ENCODE peak calls at places on chromosomes 6 and 20, in five cellular contexts. One of them, this sample, is unnamed.

GRCh38 chr6:6052216-6052615 is 45.5 kb upstream of the NRN1 start:
- DNase-seq in AG08395: no peak
- DNase-seq in activated CD8-positive, alpha-beta memory T cell treated with anti-CD3 and anti-CD28 coated beads, Interleukin-2, amount 50 U/mL, for 48 hours: no peak
- DNase-seq in neural crest cell: no peak
- DNase-seq in heart right ventricle: no peak
- DNase-seq in this sample: no peak

GRCh38 chr6:36444470-36444869 is 1.7 kb downstream of the KCTD20 start:
- DNase-seq in activated CD8-positive, alpha-beta memory T cell treated with anti-CD3 and anti-CD28 coated beads, Interleukin-2, amount 50 U/mL, for 48 hours: no peak
- DNase-seq in AG08395: no peak
- DNase-seq in neural crest cell: no peak
- DNase-seq in heart right ventricle: no peak
- DNase-seq in this sample: no peak

GRCh38 chr6:144006731-144007454 is 1.2 kb downstream of the PLAGL1 start:
- DNase-seq in neural crest cell: no peak
- DNase-seq in AG08395: peak
- DNase-seq in activated CD8-positive, alpha-beta memory T cell treated with anti-CD3 and anti-CD28 coated beads, Interleukin-2, amount 50 U/mL, for 48 hours: no peak
- DNase-seq in heart right ventricle: no peak
- DNase-seq in this sample: no peak

GRCh38 chr6:107304421-107305025 is 154.8 kb downstream of the PDSS2 start:
- DNase-seq in neural crest cell: no peak
- DNase-seq in heart right ventricle: no peak
- DNase-seq in activated CD8-positive, alpha-beta memory T cell treated with anti-CD3 and anti-CD28 coated beads, Interleukin-2, amount 50 U/mL, for 48 hours: peak
- DNase-seq in AG08395: no peak
- DNase-seq in this sample: no peak

GRCh38 chr6:28134015-28134414 is 7.7 kb upstream of the ZKSCAN8 start:
- DNase-seq in activated CD8-positive, alpha-beta memory T cell treated with anti-CD3 and anti-CD28 coated beads, Interleukin-2, amount 50 U/mL, for 48 hours: no peak
- DNase-seq in AG08395: peak
- DNase-seq in heart right ventricle: no peak
- DNase-seq in neural crest cell: peak
- DNase-seq in this sample: peak

GRCh38 chr20:46757754-46758678 is 48.6 kb downstream of the SLC2A10 start:
- DNase-seq in AG08395: peak
- DNase-seq in activated CD8-positive, alpha-beta memory T cell treated with anti-CD3 and anti-CD28 coated beads, Interleukin-2, amount 50 U/mL, for 48 hours: peak
- DNase-seq in heart right ventricle: peak
- DNase-seq in neural crest cell: peak
- DNase-seq in this sample: peak

GRCh38 chr6:53746442-53747103 is 48.2 kb upstream of the LRRC1 start:
- DNase-seq in neural crest cell: no peak
- DNase-seq in heart right ventricle: no peak
- DNase-seq in activated CD8-positive, alpha-beta memory T cell treated with anti-CD3 and anti-CD28 coated beads, Interleukin-2, amount 50 U/mL, for 48 hours: no peak
- DNase-seq in AG08395: no peak
- DNase-seq in this sample: no peak

GRCh38 chr6:21999012-21999528 is 297.8 kb downstream of the PRL start:
- DNase-seq in activated CD8-positive, alpha-beta memory T cell treated with anti-CD3 and anti-CD28 coated beads, Interleukin-2, amount 50 U/mL, for 48 hours: no peak
- DNase-seq in AG08395: peak
- DNase-seq in heart right ventricle: no peak
- DNase-seq in neural crest cell: no peak
- DNase-seq in this sample: no peak

GRCh38 chr20:59992531-59992930 is 34.3 kb downstream of the CDH26 start:
- DNase-seq in neural crest cell: no peak
- DNase-seq in AG08395: no peak
- DNase-seq in heart right ventricle: no peak
- DNase-seq in activated CD8-positive, alpha-beta memory T cell treated with anti-CD3 and anti-CD28 coated beads, Interleukin-2, amount 50 U/mL, for 48 hours: no peak
- DNase-seq in this sample: peak

GRCh38 chr6:138424004-138424904 is 20.2 kb downstream of the HEBP2 start:
- DNase-seq in AG08395: no peak
- DNase-seq in neural crest cell: no peak
- DNase-seq in heart right ventricle: no peak
- DNase-seq in activated CD8-positive, alpha-beta memory T cell treated with anti-CD3 and anti-CD28 coated beads, Interleukin-2, amount 50 U/mL, for 48 hours: no peak
- DNase-seq in this sample: no peak

GRCh38 chr6:79230149-79230548 is 4.3 kb downstream of the HMGN3 start:
- DNase-seq in heart right ventricle: no peak
- DNase-seq in neural crest cell: no peak
- DNase-seq in activated CD8-positive, alpha-beta memory T cell treated with anti-CD3 and anti-CD28 coated beads, Interleukin-2, amount 50 U/mL, for 48 hours: no peak
- DNase-seq in AG08395: no peak
- DNase-seq in this sample: no peak

GRCh38 chr20:10065154-10065833 is 30.5 kb downstream of the ANKEF1 start:
- DNase-seq in neural crest cell: no peak
- DNase-seq in AG08395: no peak
- DNase-seq in activated CD8-positive, alpha-beta memory T cell treated with anti-CD3 and anti-CD28 coated beads, Interleukin-2, amount 50 U/mL, for 48 hours: no peak
- DNase-seq in heart right ventricle: no peak
- DNase-seq in this sample: no peak

GRCh38 chr20:35978041-35978513 is 9.7 kb downstream of the CNBD2 start:
- DNase-seq in neural crest cell: no peak
- DNase-seq in heart right ventricle: no peak
- DNase-seq in activated CD8-positive, alpha-beta memory T cell treated with anti-CD3 and anti-CD28 coated beads, Interleukin-2, amount 50 U/mL, for 48 hours: no peak
- DNase-seq in AG08395: no peak
- DNase-seq in this sample: peak

GRCh38 chr20:58752565-58752964 is 60.0 kb downstream of the NPEPL1 start:
- DNase-seq in AG08395: no peak
- DNase-seq in heart right ventricle: no peak
- DNase-seq in neural crest cell: no peak
- DNase-seq in activated CD8-positive, alpha-beta memory T cell treated with anti-CD3 and anti-CD28 coated beads, Interleukin-2, amount 50 U/mL, for 48 hours: no peak
- DNase-seq in this sample: no peak

GRCh38 chr20:35002426-35003210 is 47.0 kb downstream of the MYH7B start:
- DNase-seq in neural crest cell: no peak
- DNase-seq in activated CD8-positive, alpha-beta memory T cell treated with anti-CD3 and anti-CD28 coated beads, Interleukin-2, amount 50 U/mL, for 48 hours: no peak
- DNase-seq in AG08395: no peak
- DNase-seq in heart right ventricle: no peak
- DNase-seq in this sample: no peak

GRCh38 chr20:43849496-43850197 is 65.0 kb upstream of the TOX2 start:
- DNase-seq in neural crest cell: no peak
- DNase-seq in activated CD8-positive, alpha-beta memory T cell treated with anti-CD3 and anti-CD28 coated beads, Interleukin-2, amount 50 U/mL, for 48 hours: no peak
- DNase-seq in AG08395: peak
- DNase-seq in heart right ventricle: no peak
- DNase-seq in this sample: no peak

GRCh38 chr20:24780648-24781047 is 168.4 kb upstream of the CST7 start:
- DNase-seq in neural crest cell: no peak
- DNase-seq in AG08395: no peak
- DNase-seq in heart right ventricle: no peak
- DNase-seq in activated CD8-positive, alpha-beta memory T cell treated with anti-CD3 and anti-CD28 coated beads, Interleukin-2, amount 50 U/mL, for 48 hours: no peak
- DNase-seq in this sample: no peak

GRCh38 chr6:18192026-18192425 is 36.8 kb downstream of the KDM1B start:
- DNase-seq in neural crest cell: no peak
- DNase-seq in heart right ventricle: no peak
- DNase-seq in activated CD8-positive, alpha-beta memory T cell treated with anti-CD3 and anti-CD28 coated beads, Interleukin-2, amount 50 U/mL, for 48 hours: no peak
- DNase-seq in AG08395: no peak
- DNase-seq in this sample: no peak

GRCh38 chr20:13868331-13868730 is 83.5 kb downstream of the NDUFAF5 start:
- DNase-seq in AG08395: peak
- DNase-seq in neural crest cell: no peak
- DNase-seq in heart right ventricle: no peak
- DNase-seq in activated CD8-positive, alpha-beta memory T cell treated with anti-CD3 and anti-CD28 coated beads, Interleukin-2, amount 50 U/mL, for 48 hours: no peak
- DNase-seq in this sample: no peak

GRCh38 chr6:16684195-16684689 is 77.0 kb downstream of the ATXN1 start:
- DNase-seq in neural crest cell: no peak
- DNase-seq in heart right ventricle: no peak
- DNase-seq in AG08395: no peak
- DNase-seq in activated CD8-positive, alpha-beta memory T cell treated with anti-CD3 and anti-CD28 coated beads, Interleukin-2, amount 50 U/mL, for 48 hours: no peak
- DNase-seq in this sample: peak

GRCh38 chr6:159203304-159204005 is 34.3 kb downstream of the FNDC1 start:
- DNase-seq in neural crest cell: no peak
- DNase-seq in heart right ventricle: no peak
- DNase-seq in AG08395: peak
- DNase-seq in activated CD8-positive, alpha-beta memory T cell treated with anti-CD3 and anti-CD28 coated beads, Interleukin-2, amount 50 U/mL, for 48 hours: no peak
- DNase-seq in this sample: no peak

GRCh38 chr20:4702562-4703280 is 19.0 kb upstream of the PRND start:
- DNase-seq in heart right ventricle: no peak
- DNase-seq in activated CD8-positive, alpha-beta memory T cell treated with anti-CD3 and anti-CD28 coated beads, Interleukin-2, amount 50 U/mL, for 48 hours: no peak
- DNase-seq in neural crest cell: no peak
- DNase-seq in AG08395: no peak
- DNase-seq in this sample: no peak